ENCODE peak calls at places on chromosomes 12 and 14, in five cellular contexts. A is upper lobe of right lung; F is right atrium auricular region; Z is pancreas; M is naive thymus-derived CD4-positive, alpha-beta T cell. N is an unnamed sample. For H3K4me1 and H3K27me3, the result is how much of the 10 kb centered on the place peaks cover.

GRCh38 chr12:125188912-125189881 is 124.0 kb downstream of the AACS start:
- DNase-seq in A (no peak), F (no peak), Z (no peak), M (no peak), N (no peak)

GRCh38 chr12:21989819-21990412 is 48.7 kb upstream of the ABCC9 start:
- DNase-seq in A (no peak), F (no peak), Z (no peak), M (no peak), N (no peak)

GRCh38 chr12:12182926-12183325 is 83.9 kb downstream of the LRP6 start:
- DNase-seq in A (no peak), F (no peak), Z (no peak), M (no peak), N (no peak)

GRCh38 chr14:35351897-35352273 is 52.7 kb downstream of the NFKBIA start:
- DNase-seq in A (no peak), F (no peak), Z (no peak), M (no peak), N (no peak)

GRCh38 chr12:9041321-9041720 is 52.0 kb downstream of the KLRG1 start:
- DNase-seq in A (no peak), F (no peak), Z (no peak), M (no peak), N (no peak)

GRCh38 chr12:110790301-110790700 is 47.6 kb upstream of the PPP1CC start:
- DNase-seq in A (no peak), F (no peak), Z (no peak), M (no peak), N (no peak)

GRCh38 chr14:79186523-79186922 is 1016.4 kb downstream of the NRXN3 start:
- DNase-seq in A (no peak), F (no peak), Z (no peak), M (no peak), N (no peak)

GRCh38 chr12:75350413-75350812 is 15.9 kb downstream of the GLIPR1L1 start:
- DNase-seq in A (no peak), F (no peak), Z (no peak), M (no peak), N (no peak)

GRCh38 chr14:56630707-56631106 is 51.1 kb downstream of the TMEM260 start:
- DNase-seq in A (no peak), F (no peak), Z (no peak), M (no peak), N (no peak)

GRCh38 chr12:48969160-48969771 is 2.3 kb downstream of the WNT10B start:
- DNase-seq in A (no peak), F (no peak), Z (no peak), M (no peak), N (no peak)

GRCh38 chr12:50213439-50213838 is 46.3 kb upstream of the CERS5 start:
- DNase-seq in A (no peak), F (no peak), Z (no peak), M (no peak), N (no peak)

GRCh38 chr12:120388711-120389431 is 19.9 kb upstream of the MSI1 start:
- DNase-seq in A (no peak), F (no peak), Z (no peak), M (no peak), N (peak)

GRCh38 chr12:132077322-132078100 is 66.6 kb downstream of the DDX51 start:
- DNase-seq in A (no peak), F (no peak), Z (no peak), M (no peak), N (no peak)

GRCh38 chr12:55893723-55894122 is 34.0 kb downstream of the PYM1 start:
- DNase-seq in A (no peak), F (no peak), Z (no peak), M (no peak), N (no peak)

GRCh38 chr14:93263416-93263815 is 56.4 kb downstream of the UBR7 start:
- DNase-seq in A (no peak), F (no peak), Z (no peak), M (no peak), N (no peak)

GRCh38 chr12:47811581-47812484 is 7.9 kb downstream of the HDAC7 start:
- DNase-seq in A (no peak), F (peak), Z (no peak), M (no peak), N (no peak)

GRCh38 chr12:124837958-124838803 is 25.5 kb downstream of the SCARB1 start:
- DNase-seq in A (no peak), F (peak), Z (peak), M (no peak), N (no peak)

GRCh38 chr12:45730842-45731336 is 1.4 kb downstream of the ARID2 start:
- DNase-seq in A (no peak), F (no peak), Z (no peak), M (no peak), N (no peak)

GRCh38 chr12:8638951-8639350 is 23.7 kb downstream of the MFAP5 start:
- DNase-seq in A (no peak), F (peak), Z (no peak), M (no peak), N (no peak)

GRCh38 chr12:62191747-62192485 is 68.3 kb upstream of the USP15 start:
- DNase-seq in A (peak), F (no peak), Z (peak), M (no peak), N (no peak)

GRCh38 chr12:113906411-113907200 is 59.5 kb downstream of the RBM19 start:
- DNase-seq in A (no peak), F (no peak), Z (no peak), M (no peak), N (no peak)

GRCh38 chr14:77124345-77125274 is 17.0 kb downstream of the ZDHHC22 start:
- DNase-seq in A (peak), F (peak), Z (peak), M (peak), N (no peak)

GRCh38 chr14:104665092-104665662 is 24.2 kb upstream of the INF2 start:
- DNase-seq in A (no peak), F (no peak), Z (no peak), M (no peak), N (no peak)

GRCh38 chr12:80582431-80582830 is 125.0 kb upstream of the MYF6 start:
- DNase-seq in A (no peak), F (no peak), Z (no peak), M (no peak), N (no peak)

GRCh38 chr14:54683882-54684794 is 117.2 kb downstream of the SAMD4A start:
- DNase-seq in A (no peak), F (peak), Z (no peak), M (no peak), N (no peak)

GRCh38 chr12:9866786-9867379 is 2.3 kb downstream of the CLEC2B start:
- DNase-seq in A (no peak), F (no peak), Z (no peak), M (no peak), N (no peak)

GRCh38 chr14:59919582-59920377 is at the start of gene LRRC9:
- DNase-seq in A (peak), F (no peak), Z (peak), M (peak), N (peak)

GRCh38 chr14:65255583-65256443 is 153.5 kb upstream of the MAX start:
- DNase-seq in A (peak), F (no peak), Z (peak), M (no peak), N (no peak)

DNA sequence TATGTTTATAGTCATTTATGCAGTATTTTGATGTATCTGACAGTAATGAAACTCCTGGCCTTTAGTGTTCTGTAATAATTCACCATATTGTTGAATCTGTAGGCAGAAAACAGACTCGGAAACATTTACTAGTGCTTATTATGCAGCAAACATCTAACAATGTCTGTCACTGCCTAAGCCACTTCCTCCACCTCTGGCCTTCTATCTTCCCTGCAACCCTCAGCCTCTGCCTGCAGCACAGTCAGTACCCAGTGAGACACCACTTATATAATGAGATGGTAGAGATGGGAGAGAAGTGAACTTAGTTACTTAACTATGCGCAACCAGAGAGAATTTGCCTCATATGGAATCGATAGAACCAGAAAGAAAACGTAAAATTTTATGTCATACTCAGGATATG is 184.7 kb downstream of the AEBP2 start:
- DNase-seq in A (no peak), F (no peak), Z (no peak), M (no peak), N (no peak)
- H3K4me3 ChIP-seq in A (no peak), F (no peak), Z (no peak), M (no peak), N (no peak)

GRCh38 chr14:101351146-101351545 is 210.1 kb upstream of the DIO3 start:
- DNase-seq in A (no peak), F (peak), Z (no peak), M (no peak), N (no peak)

GRCh38 chr14:101352567-101352966 is 208.7 kb upstream of the DIO3 start:
- DNase-seq in A (no peak), F (peak), Z (no peak), M (no peak), N (no peak)

GRCh38 chr14:101353422-101353821 is 207.9 kb upstream of the DIO3 start:
- DNase-seq in A (no peak), F (no peak), Z (no peak), M (no peak), N (no peak)

GRCh38 chr14:101350710-101351109 is 210.6 kb upstream of the DIO3 start:
- DNase-seq in A (no peak), F (peak), Z (no peak), M (no peak), N (no peak)

DNA sequence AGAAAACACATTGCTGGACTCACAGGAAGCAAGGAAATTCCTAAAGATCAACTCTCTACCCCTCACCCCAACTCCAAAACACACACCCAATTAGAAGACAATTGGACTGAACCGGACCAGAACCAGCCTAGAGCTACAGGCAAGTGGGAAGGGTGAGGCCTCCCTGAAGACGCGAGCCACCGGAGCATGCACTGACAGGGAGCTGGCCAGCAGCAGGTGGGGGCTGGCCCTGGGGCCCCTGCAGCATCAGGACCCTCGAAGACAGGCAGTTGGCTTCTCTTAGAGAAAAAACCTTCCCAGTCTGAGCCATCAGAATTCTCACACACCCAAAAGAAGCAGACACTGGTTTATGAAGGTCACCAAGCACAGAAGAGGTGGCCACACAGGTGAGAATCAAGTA is 209.5 kb upstream of the DIO3 start:
- DNase-seq in A (no peak), F (peak), Z (no peak), M (no peak), N (no peak)
- H3K4me1 ChIP-seq in A (under half), F (under half), Z (under half), M (under half), N (under half)

DNA sequence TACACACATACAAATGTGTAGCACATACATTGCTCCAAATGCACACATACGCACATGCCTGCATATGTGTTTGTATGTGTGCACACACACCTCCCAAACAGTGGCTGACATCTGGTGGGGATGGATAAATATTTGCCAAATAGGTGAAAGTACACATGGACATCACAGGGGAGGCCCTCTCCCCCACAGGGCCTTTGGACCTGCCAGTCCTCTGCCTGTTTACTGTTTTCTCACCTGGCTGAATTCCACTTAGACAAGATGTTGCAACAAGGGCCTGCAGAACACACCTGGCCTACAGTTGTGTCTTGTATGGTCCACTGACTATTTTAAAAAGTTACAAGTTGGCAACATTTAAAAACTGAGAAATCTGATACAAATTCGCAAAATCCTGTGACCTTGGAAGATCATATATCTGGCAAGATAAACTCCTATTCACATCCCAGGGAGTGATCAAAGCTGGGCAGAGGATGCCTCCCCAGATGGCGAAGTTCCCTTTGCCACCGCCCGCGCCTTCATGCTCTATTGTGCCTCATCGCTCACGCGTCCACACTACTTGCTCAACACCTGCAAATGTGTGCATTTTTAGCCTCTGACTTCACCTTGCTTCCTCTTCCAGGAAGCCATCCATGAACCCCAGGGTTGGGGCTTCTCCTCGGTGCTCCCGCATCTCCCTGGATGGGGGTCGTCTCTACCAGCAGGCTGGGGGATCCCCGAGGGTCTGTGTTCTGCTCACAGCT is 118.4 kb upstream of the FZD10 start:
- DNase-seq in A (no peak), F (no peak), Z (no peak), M (no peak), N (no peak)
- H3K27me3 ChIP-seq in A (half or more), F (under half), Z (under half), M (under half), N (half or more)

DNA sequence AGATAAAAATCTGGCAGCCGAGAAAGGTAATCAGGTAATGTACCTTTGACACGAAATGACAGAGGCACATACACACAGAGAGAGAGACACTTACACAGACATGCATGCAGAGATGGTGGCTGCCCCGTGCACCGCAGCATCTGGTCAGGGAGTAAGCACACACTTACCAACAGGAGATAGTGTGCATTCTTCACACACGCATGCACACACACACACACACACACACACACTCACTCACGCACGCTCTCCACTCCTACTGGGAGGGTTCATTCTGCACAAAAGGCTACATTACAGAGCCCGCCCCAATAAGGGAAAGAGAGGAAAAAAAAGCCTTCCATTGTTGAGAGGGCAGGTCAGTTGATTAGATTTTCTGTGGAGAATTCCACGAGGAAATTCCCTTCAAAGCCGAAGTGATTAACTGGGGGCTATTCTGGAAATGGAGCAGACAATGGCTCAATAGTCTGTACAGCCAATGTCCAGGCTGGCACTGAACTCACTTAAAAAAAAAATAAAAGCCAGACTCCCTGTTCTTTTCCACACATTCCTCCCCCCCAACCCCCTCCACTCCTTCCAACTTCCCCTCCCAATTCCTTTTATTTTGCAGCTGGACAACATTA is 1.4 kb upstream of the SOX5 start:
- DNase-seq in A (peak), F (peak), Z (no peak), M (no peak), N (peak)
- H3K4me3 ChIP-seq in A (peak), F (peak), Z (peak), M (no peak), N (peak)

DNA sequence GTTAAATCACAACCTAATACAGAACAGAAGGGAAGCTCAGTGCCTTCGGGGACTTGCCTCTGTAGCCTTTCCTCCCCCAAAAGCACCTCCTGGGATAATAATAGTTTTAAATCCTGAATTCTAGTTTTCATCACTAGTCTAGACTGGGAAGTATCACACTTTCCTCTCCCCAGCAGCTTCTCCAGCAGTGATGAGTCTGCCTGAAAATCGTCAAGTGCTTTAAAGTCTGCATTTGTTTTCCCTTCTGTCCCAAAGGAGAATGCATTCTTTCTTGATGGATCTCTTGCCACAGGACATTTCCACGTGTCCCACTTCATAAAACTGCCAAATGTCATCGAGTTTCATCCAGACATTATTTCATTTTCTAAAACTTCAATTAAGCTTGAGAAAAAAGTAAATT is 15.0 kb downstream of the CSRP2 start:
- DNase-seq in A (no peak), F (no peak), Z (no peak), M (no peak), N (no peak)
- H3K4me1 ChIP-seq in A (under half), F (under half), Z (under half), M (under half), N (under half)

GRCh38 chr14:99287269-99287942 is 15.4 kb upstream of the BCL11B start:
- DNase-seq in A (no peak), F (no peak), Z (no peak), M (no peak), N (no peak)
- H3K27me3 ChIP-seq in A (under half), F (under half), Z (under half), M (under half), N (under half)

GRCh38 chr12:68450947-68451260 is 118.7 kb upstream of the MDM1 start:
- DNase-seq in A (no peak), F (no peak), Z (no peak), M (no peak), N (no peak)
- H3K4me3 ChIP-seq in A (no peak), F (no peak), Z (no peak), M (peak), N (no peak)

GRCh38 chr12:96399919-96400630 is at the start of gene CDK17:
- DNase-seq in A (peak), F (peak), Z (peak), M (peak), N (peak)
- H3K4me1 ChIP-seq in A (under half), F (under half), Z (under half), M (under half), N (under half)

GRCh38 chr12:94147991-94148840 is at the start of gene PLXNC1:
- DNase-seq in A (peak), F (no peak), Z (no peak), M (peak), N (no peak)
- H3K27me3 ChIP-seq in A (under half), F (under half), Z (under half), M (under half), N (half or more)

GRCh38 chr14:47674546-47675238 is 713 bp downstream of the MDGA2 start:
- DNase-seq in A (peak), F (no peak), Z (no peak), M (no peak), N (no peak)
- H3K4me3 ChIP-seq in A (no peak), F (no peak), Z (peak), M (no peak), N (peak)

N was measured in NT2/D1.